ENCODE peak calls at places on chromosomes 3 and 15, in five cellular contexts. D is putamen; A is hypothalamus; C is CD8-positive, alpha-beta T cell; B is T-helper 1 cell. M is an unnamed sample.
A peak's percentile ranks its signal among the peaks of the same experiment; 100 is the strongest.

GRCh38 chr3:182739619-182740018 is 53.7 kb upstream of the ATP11B start:
- DNase-seq in B (no peak), A (no peak), C (no peak), D (no peak), M (no peak)

GRCh38 chr3:179045719-179046402 is 25.7 kb downstream of the ZMAT3 start:
- DNase-seq in A (no peak), B (no peak), D (no peak), C (no peak), M (no peak)

GRCh38 chr3:112734718-112735350 is 93.9 kb upstream of the CCDC80 start:
- DNase-seq in B (peak; percentile 71), C (peak; percentile 28), A (peak; percentile 13), D (peak; percentile 18), M (peak; percentile 69)

GRCh38 chr3:135994708-135995335 is 29.3 kb downstream of the PPP2R3A start:
- DNase-seq in C (no peak), A (no peak), D (no peak), B (no peak), M (no peak)

GRCh38 chr3:139674585-139675260 is 3.0 kb downstream of the NMNAT3 start:
- DNase-seq in D (no peak), B (no peak), C (no peak), A (no peak), M (no peak)

GRCh38 chr3:194930439-194931204 is 244.9 kb downstream of the FAM43A start:
- DNase-seq in B (no peak), D (no peak), A (no peak), C (no peak), M (no peak)

GRCh38 chr3:146142757-146143156 is 18.2 kb downstream of the PLOD2 start:
- DNase-seq in B (no peak), C (no peak), D (no peak), A (peak; percentile 10), M (no peak)

GRCh38 chr3:45599424-45599886 is 4.9 kb downstream of the LIMD1 start:
- DNase-seq in C (no peak), D (no peak), A (no peak), B (peak; percentile 15), M (peak; percentile 35)

GRCh38 chr3:120448707-120449650 is 1.8 kb downstream of the FSTL1 start:
- DNase-seq in A (no peak), D (no peak), B (no peak), C (no peak), M (no peak)

GRCh38 chr3:98003306-98003969 is 31.2 kb upstream of the RIOX2 start:
- DNase-seq in A (no peak), D (no peak), C (no peak), B (peak; percentile 69), M (no peak)

GRCh38 chr3:160129459-160130061 is 95.7 kb upstream of the C3orf80 start:
- DNase-seq in D (no peak), A (no peak), C (no peak), B (peak; percentile 51), M (no peak)

GRCh38 chr3:124635169-124635539 is 95.1 kb upstream of the UMPS start:
- DNase-seq in A (no peak), C (no peak), B (no peak), D (no peak), M (no peak)

GRCh38 chr15:65870889-65871533 is 1.7 kb downstream of the RAB11A start:
- DNase-seq in B (peak; percentile 8), C (no peak), D (peak; percentile 34), A (no peak), M (no peak)

GRCh38 chr15:57457726-57458125 is 81.4 kb downstream of the CGNL1 start:
- DNase-seq in C (no peak), D (no peak), A (no peak), B (no peak), M (no peak)

GRCh38 chr3:195897081-195897852 is 11.1 kb downstream of the TNK2 start:
- DNase-seq in A (no peak), D (no peak), B (no peak), C (no peak), M (no peak)

GRCh38 chr15:67125589-67126502 is 60.4 kb downstream of the SMAD3 start:
- DNase-seq in A (no peak), C (no peak), D (no peak), B (no peak), M (no peak)

GRCh38 chr3:64552160-64552559 is 135.6 kb downstream of the ADAMTS9 start:
- DNase-seq in C (no peak), B (no peak), A (no peak), D (no peak), M (no peak)

GRCh38 chr3:72738752-72739520 is 109.3 kb downstream of the SHQ1 start:
- DNase-seq in B (peak; percentile 73), A (peak; percentile 55), D (peak; percentile 55), C (peak; percentile 50), M (peak; percentile 54)

GRCh38 chr3:139937674-139938279 is 2.8 kb downstream of the CLSTN2 start:
- DNase-seq in D (peak; percentile 31), C (no peak), B (no peak), A (peak; percentile 29), M (peak; percentile 54)

GRCh38 chr3:42128526-42128925 is 37.4 kb downstream of the TRAK1 start:
- DNase-seq in D (no peak), C (no peak), B (no peak), A (no peak), M (no peak)

GRCh38 chr3:157131861-157132260 is 28.1 kb downstream of the CCNL1 start:
- DNase-seq in D (no peak), B (no peak), C (no peak), A (no peak), M (no peak)

GRCh38 chr3:9234191-9234590 is 15.3 kb downstream of the SRGAP3 start:
- DNase-seq in A (no peak), C (no peak), B (no peak), D (no peak), M (no peak)

GRCh38 chr15:95987886-95988573 is 342.5 kb upstream of the NR2F2 start:
- DNase-seq in B (no peak), C (no peak), D (no peak), A (no peak), M (no peak)

GRCh38 chr3:156094391-156094790 is 26.0 kb upstream of the KCNAB1 start:
- DNase-seq in B (no peak), D (no peak), A (no peak), C (no peak), M (no peak)

GRCh38 chr15:65089206-65089824 is 12.8 kb downstream of the KBTBD13 start:
- DNase-seq in B (no peak), C (no peak), D (no peak), A (no peak), M (no peak)

GRCh38 chr3:15858547-15859506 is 61.0 kb upstream of the ANKRD28 start:
- DNase-seq in A (peak; percentile 55), B (peak; percentile 68), C (peak; percentile 16), D (no peak), M (peak; percentile 32)

GRCh38 chr3:52331091-52331490 is 15.0 kb downstream of the DNAH1 start:
- DNase-seq in A (no peak), C (no peak), B (no peak), D (no peak), M (no peak)

GRCh38 chr3:41330465-41330864 is 131.2 kb downstream of the CTNNB1 start:
- DNase-seq in B (no peak), C (no peak), A (no peak), D (no peak), M (no peak)

GRCh38 chr15:88315221-88315878 is 58.8 kb upstream of the NTRK3 start:
- DNase-seq in B (no peak), A (no peak), C (no peak), D (no peak), M (no peak)

GRCh38 chr3:127815641-127816605 is 6.4 kb downstream of the MGLL start:
- DNase-seq in D (no peak), C (no peak), A (no peak), B (no peak), M (no peak)

GRCh38 chr3:189099031-189099471 is 72.7 kb upstream of the TPRG1 start:
- DNase-seq in A (no peak), D (no peak), C (no peak), B (no peak), M (no peak)